ENCODE peak calls at places on chromosomes 16 and 17, in six cellular contexts. G, L, O, E, P and V are unnamed samples.
A peak's percentile ranks its signal among the peaks of the same experiment; 100 is the strongest.

GRCh38 chr16:49466529-49466831 is 92.9 kb downstream of the C16orf78 start:
- DNase-seq in G (no peak), L (no peak), O (peak; percentile 1), E (no peak), P (no peak), V (no peak)

GRCh38 chr17:33201255-33201654 is 91.8 kb downstream of the ASIC2 start:
- DNase-seq in G (no peak), L (no peak), O (no peak), E (no peak), P (no peak), V (no peak)

GRCh38 chr17:61750656-61751055 is 112.7 kb downstream of the BRIP1 start:
- DNase-seq in G (no peak), L (no peak), O (no peak), E (no peak), P (peak; percentile 45), V (no peak)

GRCh38 chr16:74667215-74667765 is 613 bp upstream of the RFWD3 start:
- DNase-seq in G (no peak), L (peak; percentile 14), O (peak; percentile 28), E (peak; percentile 33), P (peak; percentile 44), V (no peak)

GRCh38 chr17:47239663-47240374 is 13.8 kb upstream of the ITGB3 start:
- DNase-seq in G (no peak), L (peak; percentile 75), O (peak; percentile 78), E (peak; percentile 52), P (no peak), V (no peak)

GRCh38 chr17:74454197-74455024 is 12.0 kb upstream of the CD300A start:
- DNase-seq in G (peak; percentile 96), L (no peak), O (peak; percentile 96), E (peak; percentile 95), P (peak; percentile 59), V (no peak)

GRCh38 chr17:17950347-17950746 is 21.9 kb downstream of the TOM1L2 start:
- DNase-seq in G (no peak), L (no peak), O (no peak), E (no peak), P (no peak), V (no peak)

GRCh38 chr17:67358612-67359011 is 7.8 kb downstream of the PSMD12 start:
- DNase-seq in G (no peak), L (no peak), O (no peak), E (no peak), P (peak; percentile 37), V (no peak)

GRCh38 chr16:20866161-20866772 is 33.9 kb downstream of the DCUN1D3 start:
- DNase-seq in G (no peak), L (peak; percentile 80), O (peak; percentile 38), E (peak; percentile 39), P (no peak), V (peak; percentile 55)

GRCh38 chr17:42659079-42659931 is at the start of gene TUBG2:
- DNase-seq in G (peak; percentile 94), L (peak; percentile 94), O (peak; percentile 90), E (peak; percentile 92), P (peak; percentile 91), V (peak; percentile 76)

GRCh38 chr17:58786586-58787295 is 31.1 kb downstream of the PPM1E start:
- DNase-seq in G (no peak), L (peak; percentile 26), O (no peak), E (peak; percentile 13), P (no peak), V (no peak)

GRCh38 chr17:66542183-66542966 is 240.0 kb downstream of the PRKCA start:
- DNase-seq in G (no peak), L (no peak), O (no peak), E (no peak), P (peak; percentile 41), V (no peak)

GRCh38 chr17:48737330-48738043 is 8.9 kb upstream of the HOXB13 start:
- DNase-seq in G (peak; percentile 32), L (no peak), O (no peak), E (no peak), P (no peak), V (no peak)

GRCh38 chr17:17866425-17866824 is 29.6 kb upstream of the SREBF1 start:
- DNase-seq in G (no peak), L (no peak), O (no peak), E (no peak), P (no peak), V (no peak)

GRCh38 chr16:85990861-85991301 is 91.9 kb downstream of the IRF8 start:
- DNase-seq in G (no peak), L (no peak), O (no peak), E (no peak), P (peak; percentile 48), V (no peak)

GRCh38 chr17:78781339-78782304 is at the start of gene CYTH1:
- DNase-seq in G (peak; percentile 86), L (peak; percentile 41), O (peak; percentile 54), E (peak; percentile 64), P (no peak), V (peak; percentile 82)

GRCh38 chr17:78357177-78357586 is 2.7 kb downstream of the SOCS3 start:
- DNase-seq in G (peak; percentile 78), L (peak; percentile 55), O (peak; percentile 65), E (peak; percentile 50), P (no peak), V (peak; percentile 55)

GRCh38 chr17:27288183-27288582 is 5.7 kb upstream of the WSB1 start:
- DNase-seq in G (no peak), L (no peak), O (no peak), E (no peak), P (no peak), V (no peak)

DNA sequence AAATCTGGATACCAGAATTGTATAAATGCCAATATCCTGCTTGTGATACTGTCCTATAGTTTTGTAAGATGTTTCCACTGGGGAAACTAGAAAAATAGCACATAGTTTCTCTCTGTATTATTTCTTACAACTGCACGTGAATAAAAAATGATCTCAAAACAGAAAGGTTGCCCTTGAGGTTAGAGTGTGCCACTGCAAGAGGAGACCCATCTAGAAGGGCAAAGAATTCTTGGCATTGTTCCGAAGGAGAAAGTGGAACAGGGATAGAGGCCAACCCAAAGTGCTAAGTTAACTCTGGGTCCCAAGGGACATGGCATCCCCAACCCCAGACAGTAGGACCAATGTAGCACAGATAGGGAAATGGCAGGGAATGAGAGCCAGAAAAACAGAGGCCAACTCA is 477.5 kb upstream of the HSBP1 start:
- DNase-seq in G (no peak), L (no peak), O (no peak), E (no peak), P (no peak), V (no peak)
- TF ChIP-seq CTCF in G (no peak), L (no peak), O (no peak), E (no peak), P (no peak), V (no peak)

GRCh38 chr16:58218786-58219185 is 20.9 kb upstream of the CSNK2A2 start:
- DNase-seq in G (no peak), L (no peak), O (no peak), E (no peak), P (no peak), V (no peak)
- TF ChIP-seq CTCF in G (no peak), L (no peak), O (no peak), E (no peak), P (no peak), V (no peak)

DNA sequence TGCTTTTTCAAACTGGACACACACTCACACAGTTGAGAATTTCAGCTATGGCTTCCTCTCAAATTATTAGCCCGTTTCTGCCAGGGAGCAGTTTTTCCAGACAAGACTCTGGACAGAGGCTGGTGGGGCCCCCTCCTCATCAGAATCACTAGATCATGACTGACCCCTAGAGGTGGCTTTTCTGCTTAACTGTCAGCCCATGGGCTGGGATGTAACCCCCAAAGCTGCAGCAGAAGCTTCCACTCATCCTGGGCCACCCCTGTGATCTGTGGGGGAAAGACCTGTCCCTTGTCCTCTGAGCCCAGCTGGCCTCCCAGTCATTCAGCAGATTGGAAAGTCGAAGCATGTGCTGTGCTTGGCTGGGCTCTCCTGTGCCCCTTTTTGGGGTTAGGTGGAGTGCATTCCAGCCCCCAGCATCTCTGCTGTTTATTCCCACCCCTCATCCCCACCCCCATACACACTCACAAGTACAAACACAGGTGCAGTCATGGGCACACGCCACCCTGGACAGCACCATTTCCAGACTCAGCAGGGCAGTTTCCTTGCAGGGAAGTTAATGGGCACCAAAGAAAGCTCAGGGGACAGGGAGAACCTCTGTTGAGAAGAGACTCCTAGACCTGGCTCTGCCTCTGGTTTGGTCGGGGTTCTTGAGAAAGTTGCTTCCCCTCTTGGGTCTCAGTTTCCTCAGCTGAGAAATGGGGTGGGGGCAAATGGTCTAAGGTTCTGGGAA is 77.6 kb upstream of the RBL2 start:
- DNase-seq in G (no peak), L (no peak), O (no peak), E (no peak), P (no peak), V (no peak)
- TF ChIP-seq CTCF in G (no peak), L (no peak), O (no peak), E (no peak), P (no peak), V (no peak)

GRCh38 chr17:40443196-40443987 is at the start of gene IGFBP4:
- DNase-seq in G (peak; percentile 93), L (peak; percentile 89), O (peak; percentile 86), E (peak; percentile 75), P (peak; percentile 85), V (peak; percentile 90)
- TF ChIP-seq CTCF in G (peak; percentile 42), L (peak; percentile 44), O (peak; percentile 42), E (peak; percentile 39), P (peak; percentile 80), V (peak; percentile 46)

DNA sequence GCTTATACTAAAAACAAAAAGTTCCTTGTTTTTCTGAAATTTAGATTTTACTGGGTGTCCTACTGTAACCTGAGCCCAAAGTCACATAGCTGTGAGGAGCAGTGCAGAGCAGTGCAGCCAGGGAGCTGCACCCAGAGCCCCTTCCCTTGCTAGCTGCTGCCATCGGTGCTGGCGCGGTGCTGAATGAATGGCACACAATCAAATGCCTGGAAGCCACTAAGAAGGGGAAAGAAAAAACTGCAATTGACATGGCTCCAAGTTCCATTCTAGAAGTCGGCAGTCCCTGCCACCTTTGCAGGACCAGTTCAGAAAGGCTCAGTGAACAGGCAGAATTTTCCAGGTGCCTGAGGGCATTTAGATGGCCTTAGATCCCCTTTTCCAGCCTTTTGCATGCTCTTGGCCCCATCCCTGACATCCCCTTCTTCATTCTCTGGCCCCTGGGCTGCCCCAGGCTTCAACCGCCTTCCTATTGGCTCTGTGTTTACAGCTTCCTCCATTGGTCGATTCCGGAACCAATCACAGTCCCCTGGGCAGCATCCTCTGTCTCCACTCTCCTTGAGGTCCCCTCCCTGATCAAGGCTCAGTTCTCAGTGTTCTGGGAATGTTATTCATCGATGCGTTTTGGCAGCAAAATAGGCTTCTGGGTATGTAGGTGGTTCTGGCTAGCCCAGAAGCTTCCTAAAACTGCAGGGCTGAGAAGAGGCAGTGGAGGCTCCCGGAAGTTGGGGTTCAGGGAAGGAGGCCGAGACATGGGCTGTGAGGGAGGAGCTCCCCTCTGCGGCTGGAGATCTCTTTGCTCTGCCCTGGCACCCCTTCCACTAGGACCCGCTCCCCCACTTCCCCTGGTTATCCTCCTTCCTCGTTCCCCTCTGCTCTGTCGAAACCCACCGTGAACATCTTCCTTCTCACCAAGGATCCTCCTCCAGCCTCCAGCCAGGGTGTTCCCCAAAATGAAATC is 37.9 kb downstream of the ATP2C2 start:
- DNase-seq in G (peak; percentile 31), L (no peak), O (no peak), E (no peak), P (no peak), V (no peak)
- TF ChIP-seq CTCF in G (no peak), L (no peak), O (no peak), E (no peak), P (no peak), V (no peak)

GRCh38 chr17:81345211-81346089 is 49.8 kb upstream of the BAHCC1 start:
- DNase-seq in G (peak; percentile 97), L (peak; percentile 91), O (peak; percentile 88), E (peak; percentile 92), P (peak; percentile 91), V (peak; percentile 77)
- TF ChIP-seq CTCF in G (peak; percentile 33), L (peak; percentile 16), O (peak; percentile 34), E (peak; percentile 61), P (no peak), V (peak; percentile 8)